ENCODE peak calls at places on chromosomes 16 and 17, in seven cellular contexts. P is heart left ventricle, R is heart right ventricle, G is H9, L is lung, W is prostate gland, Z is A549. D is an unnamed sample. For H3K4me1, the result is how much of the 10 kb centered on the place peaks cover.

GRCh38 chr16:83501481-83501880 is 306.3 kb upstream of the HSBP1 start:
- DNase-seq in P (no peak), R (no peak), G (no peak), L (no peak), W (no peak), Z (no peak), D (no peak)

GRCh38 chr16:705748-706188 is at the start of gene FBXL16:
- DNase-seq in P (no peak), R (no peak), G (no peak), L (no peak), W (no peak), Z (no peak), D (no peak)

GRCh38 chr17:28960256-28961106 is 9.2 kb upstream of the PHF12 start:
- DNase-seq in P (no peak), R (no peak), G (peak), L (no peak), W (no peak), Z (no peak), D (no peak)

GRCh38 chr17:50195196-50195865 is 6.1 kb downstream of the COL1A1 start:
- DNase-seq in P (no peak), R (no peak), G (no peak), L (no peak), W (no peak), Z (no peak), D (no peak)

GRCh38 chr17:57296231-57296630 is 39.9 kb downstream of the MSI2 start:
- DNase-seq in P (no peak), R (no peak), G (no peak), L (no peak), W (no peak), Z (no peak), D (no peak)

GRCh38 chr17:80901319-80901718 is 90.3 kb upstream of the CHMP6 start:
- DNase-seq in P (no peak), R (no peak), G (no peak), L (no peak), W (no peak), Z (no peak), D (no peak)

GRCh38 chr16:76931186-76931585 is 259.8 kb upstream of the MON1B start:
- DNase-seq in P (no peak), R (no peak), G (no peak), L (no peak), W (no peak), Z (no peak), D (no peak)

GRCh38 chr17:78343433-78344201 is 16.3 kb downstream of the SOCS3 start:
- DNase-seq in P (no peak), R (no peak), G (peak), L (peak), W (no peak), Z (no peak), D (peak)

GRCh38 chr16:24748242-24748641 is 18.8 kb downstream of the TNRC6A start:
- DNase-seq in P (peak), R (no peak), G (no peak), L (peak), W (peak), Z (peak), D (peak)

GRCh38 chr16:74608944-74609343 is 2.0 kb upstream of the GLG1 start:
- DNase-seq in P (no peak), R (no peak), G (no peak), L (no peak), W (no peak), Z (no peak), D (no peak)

GRCh38 chr16:10938844-10939648 is 3.2 kb downstream of the DEXI start:
- DNase-seq in P (no peak), R (no peak), G (no peak), L (no peak), W (no peak), Z (no peak), D (no peak)

GRCh38 chr16:16143941-16144340 is 79.4 kb downstream of the ABCC6 start:
- DNase-seq in P (no peak), R (no peak), G (no peak), L (no peak), W (no peak), Z (no peak), D (no peak)

GRCh38 chr17:83125515-83126274 is 46.3 kb downstream of the METRNL start:
- DNase-seq in P (no peak), R (no peak), G (peak), L (no peak), W (no peak), Z (no peak), D (no peak)

GRCh38 chr17:81398170-81398854 is 3.1 kb downstream of the BAHCC1 start:
- DNase-seq in P (peak), R (no peak), G (peak), L (no peak), W (no peak), Z (peak), D (no peak)

GRCh38 chr17:64084086-64084939 is 45.6 kb downstream of the ERN1 start:
- DNase-seq in P (no peak), R (no peak), G (peak), L (no peak), W (no peak), Z (no peak), D (peak)

GRCh38 chr17:49217651-49218413 is 7.3 kb downstream of the ABI3 start:
- DNase-seq in P (peak), R (peak), G (no peak), L (peak), W (peak), Z (no peak), D (peak)

GRCh38 chr17:48209973-48210372 is 102.4 kb downstream of the SNX11 start:
- DNase-seq in P (no peak), R (no peak), G (no peak), L (no peak), W (no peak), Z (no peak), D (no peak)

GRCh38 chr16:85416267-85417109 is 196.6 kb upstream of the GSE1 start:
- DNase-seq in P (peak), R (peak), G (peak), L (peak), W (no peak), Z (peak), D (peak)

GRCh38 chr17:78144146-78144719 is 2.0 kb upstream of the C17orf99 start:
- DNase-seq in P (peak), R (peak), G (no peak), L (peak), W (no peak), Z (no peak), D (peak)

GRCh38 chr17:34756670-34757021 is 177.3 kb downstream of the TMEM132E start:
- DNase-seq in P (peak), R (no peak), G (peak), L (no peak), W (no peak), Z (no peak), D (no peak)

GRCh38 chr17:65434251-65434650 is 127.2 kb downstream of the AXIN2 start:
- DNase-seq in P (no peak), R (no peak), G (no peak), L (no peak), W (no peak), Z (no peak), D (no peak)

GRCh38 chr17:58535431-58535830 is 21.0 kb upstream of the MTMR4 start:
- DNase-seq in P (no peak), R (no peak), G (no peak), L (no peak), W (no peak), Z (no peak), D (no peak)

GRCh38 chr17:58534901-58535421 is 20.5 kb upstream of the MTMR4 start:
- DNase-seq in P (no peak), R (no peak), G (peak), L (no peak), W (no peak), Z (peak), D (no peak)

GRCh38 chr17:58533616-58534188 is 19.3 kb upstream of the MTMR4 start:
- DNase-seq in P (no peak), R (no peak), G (no peak), L (no peak), W (no peak), Z (no peak), D (no peak)

GRCh38 chr17:58532555-58532951 is 18.1 kb upstream of the MTMR4 start:
- DNase-seq in P (no peak), R (no peak), G (no peak), L (no peak), W (no peak), Z (no peak), D (no peak)

GRCh38 chr17:58534331-58534730 is 19.9 kb upstream of the MTMR4 start:
- DNase-seq in P (no peak), R (no peak), G (no peak), L (no peak), W (no peak), Z (no peak), D (no peak)
- TF ChIP-seq CTCF in P (no peak), R (no peak), G (peak), L (no peak), W (no peak), Z (no peak), D (no peak)

DNA sequence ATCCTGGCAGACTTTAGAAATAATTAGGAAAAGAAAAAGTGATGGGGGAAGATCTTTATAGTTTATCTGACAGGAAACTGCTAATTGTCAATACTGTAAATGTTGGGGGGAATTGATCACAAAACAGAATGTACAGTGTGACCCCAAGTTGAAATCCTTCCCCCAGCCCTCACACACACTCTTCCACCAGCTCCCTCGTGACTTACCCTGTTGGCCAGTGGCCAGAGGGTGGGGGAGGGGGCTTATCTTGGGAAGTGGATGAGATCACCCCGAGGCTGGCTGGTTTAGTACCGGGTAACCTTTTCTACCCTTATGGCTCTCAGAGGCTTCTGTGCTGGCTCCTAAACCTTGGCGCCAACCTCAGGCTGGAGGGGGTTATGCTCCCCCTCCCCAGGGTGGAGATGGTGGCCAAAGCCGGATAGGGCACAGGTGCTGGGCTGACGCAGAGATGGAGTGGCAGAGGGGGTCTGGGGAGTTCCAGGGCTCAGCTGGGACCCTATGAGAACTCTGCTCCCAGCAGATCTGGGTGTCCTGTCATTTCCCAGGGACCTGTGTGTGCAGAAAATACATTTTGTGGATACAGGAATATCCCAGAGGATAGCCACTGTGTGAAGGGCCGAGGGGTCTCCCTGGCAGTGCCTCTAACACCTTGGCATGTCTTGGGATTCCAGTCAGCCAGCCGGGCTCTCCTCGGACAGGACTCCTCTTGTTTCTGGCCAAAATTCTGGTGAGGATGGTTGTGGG is 18.6 kb downstream of the CDH16 start:
- DNase-seq in P (peak), R (peak), G (no peak), L (peak), W (no peak), Z (peak), D (peak)
- H3K27ac ChIP-seq in P (peak), R (peak), G (no peak), L (peak), W (peak), Z (peak), D (peak)

GRCh38 chr17:45279898-45280297 is 18.0 kb upstream of the SPATA32 start:
- DNase-seq in P (no peak), R (no peak), G (no peak), L (no peak), W (no peak), Z (no peak), D (no peak)
- H3K4me1 ChIP-seq in P (under half), R (under half), G (under half), L (under half), W (under half), Z (half or more), D (under half)

DNA sequence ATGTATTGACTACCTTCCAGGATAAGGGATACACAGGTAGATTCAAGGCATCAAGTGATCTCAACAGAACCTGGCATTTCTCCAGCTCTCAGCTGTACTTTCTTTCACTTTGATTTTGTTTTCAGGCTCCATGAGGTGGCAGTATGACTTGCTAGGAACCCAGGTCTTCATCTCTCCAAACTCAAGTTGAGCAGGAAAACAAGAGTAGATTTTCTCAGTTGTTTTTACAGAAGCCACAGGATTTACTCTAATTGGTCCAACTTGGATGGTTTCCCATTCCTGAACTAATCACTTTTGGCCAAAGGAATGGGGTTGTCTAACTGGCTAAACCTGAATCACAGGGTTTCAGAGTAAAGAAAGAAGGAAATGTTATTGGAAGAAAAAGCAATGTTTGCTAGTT is 146.6 kb downstream of the TRIM37 start:
- DNase-seq in P (no peak), R (no peak), G (no peak), L (peak), W (peak), Z (peak), D (no peak)
- TF ChIP-seq CTCF in P (no peak), R (no peak), G (peak), L (no peak), W (no peak), Z (no peak), D (peak)

DNA sequence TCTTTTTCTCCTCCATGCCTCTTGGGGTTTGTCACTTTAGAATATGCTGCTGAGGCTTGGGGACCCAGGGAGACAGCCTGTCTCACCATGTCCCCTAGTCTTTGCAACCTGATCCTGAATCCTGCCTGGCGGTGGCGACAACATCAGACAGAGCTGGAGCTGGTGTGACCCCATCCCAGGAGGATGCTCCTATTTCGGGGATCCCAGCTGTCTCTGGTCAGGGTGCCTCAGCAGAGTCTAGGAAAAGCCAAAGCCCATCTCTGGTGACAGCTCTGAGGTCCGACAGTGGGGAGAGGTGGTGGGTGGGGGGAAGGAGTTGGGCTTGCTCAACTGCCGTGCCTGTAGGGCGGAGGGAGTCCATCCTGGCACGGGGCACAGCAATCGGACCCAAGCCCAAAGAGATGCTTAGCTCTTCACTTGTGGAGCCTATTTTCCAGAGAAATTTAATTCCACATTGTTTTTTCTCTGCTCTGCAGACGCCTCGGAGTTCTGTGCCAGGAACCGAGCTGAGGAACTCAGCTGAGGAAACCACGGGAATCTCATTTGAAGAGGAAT is 10.3 kb upstream of the TNS4 start:
- DNase-seq in P (no peak), R (no peak), G (no peak), L (no peak), W (no peak), Z (no peak), D (no peak)
- H3K27ac ChIP-seq in P (no peak), R (no peak), G (no peak), L (no peak), W (no peak), Z (peak), D (no peak)

GRCh38 chr16:81509404-81509803 is 64.8 kb downstream of the CMIP start:
- DNase-seq in P (no peak), R (no peak), G (no peak), L (no peak), W (no peak), Z (no peak), D (no peak)
- H3K4me1 ChIP-seq in P (under half), R (under half), G (under half), L (under half), W (under half), Z (half or more), D (under half)

GRCh38 chr17:76868176-76868668 is at the start of gene MGAT5B:
- DNase-seq in P (peak), R (peak), G (peak), L (peak), W (peak), Z (peak), D (peak)
- TF ChIP-seq CTCF in P (peak), R (peak), G (peak), L (peak), W (peak), Z (peak), D (peak)

GRCh38 chr17:19307521-19307920 is 55.0 kb downstream of the B9D1 start:
- DNase-seq in P (no peak), R (no peak), G (no peak), L (no peak), W (no peak), Z (no peak), D (no peak)

GRCh38 chr17:19304751-19305150 is 57.8 kb downstream of the B9D1 start:
- DNase-seq in P (no peak), R (no peak), G (no peak), L (no peak), W (no peak), Z (no peak), D (no peak)

GRCh38 chr17:19305761-19306159 is 56.8 kb downstream of the B9D1 start:
- DNase-seq in P (no peak), R (no peak), G (no peak), L (no peak), W (no peak), Z (no peak), D (no peak)

GRCh38 chr17:19305261-19305660 is 57.3 kb downstream of the B9D1 start:
- DNase-seq in P (no peak), R (no peak), G (no peak), L (no peak), W (no peak), Z (no peak), D (no peak)

GRCh38 chr17:19306160-19307111 is 56.1 kb downstream of the B9D1 start:
- DNase-seq in P (no peak), R (no peak), G (no peak), L (no peak), W (no peak), Z (no peak), D (no peak)
- H3K27ac ChIP-seq in P (no peak), R (no peak), G (no peak), L (peak), W (no peak), Z (no peak), D (no peak)

DNA sequence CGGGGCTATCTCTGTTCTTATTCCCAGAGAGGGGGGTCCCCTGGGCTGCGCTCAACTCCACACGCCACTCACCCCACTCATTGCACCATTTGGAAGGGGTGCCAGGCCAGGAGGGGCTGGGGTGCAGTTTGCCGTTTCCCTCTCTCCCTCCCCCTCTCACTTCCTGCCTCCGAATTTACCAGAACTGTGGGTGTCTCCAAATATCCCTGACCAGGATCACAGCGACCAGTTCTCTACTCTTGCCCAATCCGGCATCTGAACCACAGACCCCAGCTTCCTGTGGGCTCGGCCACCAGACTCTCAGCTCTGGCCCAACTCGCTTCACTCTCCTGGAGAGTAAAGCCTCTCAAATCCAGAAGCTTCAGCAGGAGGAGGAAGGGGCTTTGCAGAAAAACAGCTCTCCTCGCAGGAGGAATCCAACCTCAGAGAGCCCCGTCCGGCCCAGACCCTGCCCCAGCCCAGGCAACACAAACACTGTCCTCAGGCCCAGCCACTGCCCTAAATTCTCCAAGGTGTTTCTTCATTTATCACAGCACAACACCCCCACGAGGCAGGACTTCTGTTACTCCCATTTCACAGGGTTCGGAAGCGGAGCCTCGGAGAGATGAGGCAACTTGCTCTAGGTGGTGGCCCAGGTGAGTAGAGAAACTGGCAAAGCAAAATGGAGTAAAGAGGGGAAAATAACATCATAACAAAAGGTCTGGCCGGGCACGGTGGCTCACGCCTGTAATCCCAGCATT is 423 bp upstream of the ASGR2 start:
- DNase-seq in P (no peak), R (no peak), G (no peak), L (no peak), W (no peak), Z (no peak), D (no peak)
- H3K4me1 ChIP-seq in P (under half), R (under half), G (under half), L (under half), W (under half), Z (under half), D (under half)

D was measured in body of pancreas.